ENCODE peak calls at places on chromosome 11, in five cellular contexts. J is AG10803, E is fibroblast of lung, I is lower leg skin, M is AG09309. C is an unnamed sample.

GRCh38 chr11:67311556-67312082 is 8.3 kb downstream of the SSH3 start:
- DNase-seq in J (no peak), E (no peak), I (peak; percentile 20), M (no peak), C (no peak)

GRCh38 chr11:60658409-60658808 is 41.0 kb upstream of the MS4A8 start:
- DNase-seq in J (no peak), E (no peak), I (no peak), M (no peak), C (no peak)

GRCh38 chr11:125110996-125111340 is 458 bp downstream of the TMEM218 start:
- DNase-seq in J (peak; percentile 3), E (no peak), I (no peak), M (no peak), C (no peak)

GRCh38 chr11:12756101-12756500 is 81.9 kb downstream of the TEAD1 start:
- DNase-seq in J (no peak), E (no peak), I (no peak), M (no peak), C (no peak)

GRCh38 chr11:95245038-95245437 is 14.0 kb upstream of the SESN3 start:
- DNase-seq in J (no peak), E (peak; percentile 80), I (no peak), M (no peak), C (peak; percentile 57)

GRCh38 chr11:32385998-32386397 is 49.3 kb downstream of the WT1 start:
- DNase-seq in J (peak; percentile 40), E (peak; percentile 37), I (no peak), M (no peak), C (no peak)

GRCh38 chr11:60459345-60459744 is 3.7 kb downstream of the MS4A1 start:
- DNase-seq in J (no peak), E (no peak), I (no peak), M (no peak), C (no peak)

GRCh38 chr11:101870510-101870909 is 44.3 kb upstream of the CEP126 start:
- DNase-seq in J (peak; percentile 60), E (peak; percentile 80), I (no peak), M (no peak), C (peak; percentile 45)

GRCh38 chr11:95991101-95991500 is 67.2 kb upstream of the MTMR2 start:
- DNase-seq in J (peak; percentile 42), E (peak; percentile 43), I (no peak), M (no peak), C (no peak)

GRCh38 chr11:94655951-94656350 is 88.8 kb downstream of the PIWIL4 start:
- DNase-seq in J (no peak), E (no peak), I (no peak), M (no peak), C (no peak)

GRCh38 chr11:78341841-78342240 is 75.8 kb downstream of the GAB2 start:
- DNase-seq in J (no peak), E (no peak), I (no peak), M (no peak), C (no peak)

GRCh38 chr11:27696112-27696511 is 4.1 kb downstream of the BDNF start:
- DNase-seq in J (peak; percentile 81), E (peak; percentile 40), I (no peak), M (no peak), C (no peak)

GRCh38 chr11:128318856-128319474 is 268.4 kb downstream of the ETS1 start:
- DNase-seq in J (no peak), E (peak; percentile 49), I (no peak), M (no peak), C (peak; percentile 41)

GRCh38 chr11:126528075-126528474 is 172.6 kb downstream of the ST3GAL4 start:
- DNase-seq in J (no peak), E (no peak), I (no peak), M (no peak), C (no peak)

GRCh38 chr11:72655014-72655413 is 19.2 kb downstream of the PDE2A start:
- DNase-seq in J (no peak), E (no peak), I (no peak), M (no peak), C (no peak)

GRCh38 chr11:17075506-17075905 is 2.0 kb downstream of the RPS13 start:
- DNase-seq in J (no peak), E (no peak), I (no peak), M (no peak), C (no peak)

GRCh38 chr11:74627381-74627780 is 35.0 kb downstream of the POLD3 start:
- DNase-seq in J (no peak), E (no peak), I (no peak), M (no peak), C (no peak)

GRCh38 chr11:68216171-68216938 is 3.3 kb upstream of the KMT5B start:
- DNase-seq in J (no peak), E (no peak), I (no peak), M (no peak), C (no peak)

GRCh38 chr11:12232160-12232559 is 121.8 kb downstream of the MICAL2 start:
- DNase-seq in J (peak; percentile 38), E (peak; percentile 66), I (no peak), M (no peak), C (no peak)

GRCh38 chr11:17803751-17804334 is 69.3 kb downstream of the KCNC1 start:
- DNase-seq in J (no peak), E (no peak), I (no peak), M (no peak), C (no peak)

GRCh38 chr11:123233280-123233977 is 38.4 kb upstream of the CLMP start:
- DNase-seq in J (peak; percentile 13), E (no peak), I (no peak), M (no peak), C (no peak)

GRCh38 chr11:16799890-16800289 is 61.4 kb downstream of the C11orf58 start:
- DNase-seq in J (no peak), E (no peak), I (no peak), M (no peak), C (no peak)

GRCh38 chr11:19276859-19277808 is 36.4 kb upstream of the E2F8 start:
- DNase-seq in J (no peak), E (peak; percentile 22), I (peak; percentile 49), M (no peak), C (no peak)

GRCh38 chr11:113895367-113896155 is 9.0 kb upstream of the HTR3B start:
- DNase-seq in J (no peak), E (no peak), I (no peak), M (no peak), C (no peak)

GRCh38 chr11:75513250-75513649 is 12.5 kb downstream of the GDPD5 start:
- DNase-seq in J (no peak), E (peak; percentile 67), I (no peak), M (no peak), C (peak; percentile 22)

GRCh38 chr11:121553367-121553766 is 100.6 kb upstream of the SORL1-AS1 start:
- DNase-seq in J (no peak), E (no peak), I (no peak), M (no peak), C (no peak)

GRCh38 chr11:14310696-14311095 is 48.3 kb downstream of the RRAS2 start:
- DNase-seq in J (peak; percentile 89), E (no peak), I (no peak), M (peak; percentile 49), C (no peak)

GRCh38 chr11:10674991-10675440 is 18.5 kb downstream of the IRAG1 start:
- DNase-seq in J (peak; percentile 40), E (no peak), I (peak; percentile 49), M (no peak), C (no peak)

GRCh38 chr11:40877256-40877655 is 582.2 kb downstream of the LRRC4C start:
- DNase-seq in J (no peak), E (peak; percentile 68), I (no peak), M (no peak), C (no peak)

GRCh38 chr11:10629431-10630002 is 61.1 kb upstream of the LYVE1 start:
- DNase-seq in J (no peak), E (no peak), I (no peak), M (no peak), C (no peak)

GRCh38 chr11:59611570-59612565 is 3.7 kb downstream of the OSBP start:
- DNase-seq in J (peak; percentile 49), E (peak; percentile 46), I (no peak), M (no peak), C (no peak)

GRCh38 chr11:113618360-113618759 is 87.7 kb downstream of the TMPRSS5 start:
- DNase-seq in J (peak; percentile 54), E (peak; percentile 86), I (no peak), M (peak; percentile 51), C (peak; percentile 38)

GRCh38 chr11:116276051-116277044 is 496.4 kb downstream of the BUD13 start:
- DNase-seq in J (peak; percentile 25), E (peak; percentile 49), I (no peak), M (no peak), C (no peak)
- H3K4me3 ChIP-seq in J (no peak overlapping the region), E (no peak overlapping the region), I (no peak overlapping the region), M (no peak overlapping the region), C (no peak overlapping the region)

GRCh38 chr11:120128392-120129172 is 9.3 kb downstream of the TRIM29 start:
- DNase-seq in J (peak; percentile 76), E (peak; percentile 75), I (peak; percentile 91), M (peak; percentile 56), C (peak; percentile 10)
- H3K4me3 ChIP-seq in J (no peak overlapping the region), E (no peak overlapping the region), I (no peak overlapping the region), M (no peak overlapping the region), C (no peak overlapping the region)

GRCh38 chr11:46102843-46103242 is 18.4 kb downstream of the PHF21A start:
- DNase-seq in J (no peak), E (no peak), I (no peak), M (no peak), C (no peak)

GRCh38 chr11:46100670-46101069 is 20.6 kb downstream of the PHF21A start:
- DNase-seq in J (no peak), E (peak; percentile 11), I (no peak), M (no peak), C (no peak)

GRCh38 chr11:46105134-46105628 is 16.1 kb downstream of the PHF21A start:
- DNase-seq in J (no peak), E (peak; percentile 7), I (no peak), M (no peak), C (no peak)

GRCh38 chr11:46105902-46106301 is 15.4 kb downstream of the PHF21A start:
- DNase-seq in J (no peak), E (no peak), I (no peak), M (no peak), C (no peak)

GRCh38 chr11:46099973-46100335 is 21.3 kb downstream of the PHF21A start:
- DNase-seq in J (peak; percentile 24), E (peak; percentile 53), I (no peak), M (no peak), C (no peak)
- H3K4me3 ChIP-seq in J (peak overlapping the region; percentile 30), E (peak overlapping the region; percentile 45), I (no peak overlapping the region), M (no peak overlapping the region), C (no peak overlapping the region)

GRCh38 chr11:6745465-6746015 is 26.2 kb downstream of the OR2AG2 start:
- DNase-seq in J (no peak), E (no peak), I (no peak), M (no peak), C (no peak)
- H3K4me3 ChIP-seq in J (no peak overlapping the region), E (no peak overlapping the region), I (no peak overlapping the region), M (no peak overlapping the region), C (no peak overlapping the region)

DNA sequence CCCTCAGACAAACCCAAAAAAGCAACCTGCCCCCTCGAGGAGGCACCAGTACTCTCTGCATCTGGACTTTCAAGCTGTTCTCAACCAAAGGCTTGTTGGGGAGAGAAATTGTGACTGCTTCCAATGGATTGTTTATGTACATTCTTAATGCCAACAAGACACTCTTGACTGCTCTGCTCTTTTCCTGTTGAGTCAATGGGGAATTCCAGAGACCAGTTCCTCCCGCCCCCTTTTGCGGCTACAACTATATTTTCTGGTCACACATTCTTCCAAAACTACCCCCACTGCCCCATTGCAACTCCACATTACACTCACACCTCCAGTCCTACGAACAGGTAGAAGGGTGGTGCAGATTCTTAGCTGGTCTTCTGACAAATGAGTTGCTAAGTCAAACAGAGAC is 187.0 kb downstream of the DSCAML1 start:
- DNase-seq in J (no peak), E (peak; percentile 51), I (no peak), M (no peak), C (no peak)
- H3K4me3 ChIP-seq in J (no peak overlapping the region), E (no peak overlapping the region), I (no peak overlapping the region), M (no peak overlapping the region), C (no peak overlapping the region)